ENCODE peak calls at places on chromosomes 1 and 21, in ten cellular contexts. One of them, this sample, is unnamed.

GRCh38 chr1:11484321-11484655 is 5.3 kb downstream of the DISP3 start:
- DNase-seq in CD4-positive, alpha-beta T cell: no peak
- DNase-seq in Calu3: no peak
- DNase-seq in cardiac fibroblast: no peak
- DNase-seq in HS-27A: no peak
- DNase-seq in iPS-NIHi11: no peak
- DNase-seq in mesenchymal stem cell: no peak
- DNase-seq in mammary epithelial cell: no peak
- DNase-seq in ACHN: no peak
- DNase-seq in stimulated activated CD8-positive, alpha-beta memory T cell treated with anti-CD3 and anti-CD28 coated beads, Interleukin-12 subunit alpha, Interleukin-12 subunit beta, amount 100 ng/mL, for 1 hour: no peak
- DNase-seq in this sample: no peak

GRCh38 chr1:203791498-203791897 is 3.9 kb upstream of the ZBED6 start:
- DNase-seq in stimulated activated CD8-positive, alpha-beta memory T cell treated with anti-CD3 and anti-CD28 coated beads, Interleukin-12 subunit alpha, Interleukin-12 subunit beta, amount 100 ng/mL, for 1 hour: no peak
- DNase-seq in mammary epithelial cell: no peak
- DNase-seq in Calu3: no peak
- DNase-seq in cardiac fibroblast: no peak
- DNase-seq in HS-27A: no peak
- DNase-seq in CD4-positive, alpha-beta T cell: no peak
- DNase-seq in iPS-NIHi11: no peak
- DNase-seq in mesenchymal stem cell: no peak
- DNase-seq in ACHN: no peak
- DNase-seq in this sample: no peak

GRCh38 chr1:239700667-239701066 is 314.3 kb downstream of the CHRM3 start:
- DNase-seq in Calu3: no peak
- DNase-seq in CD4-positive, alpha-beta T cell: no peak
- DNase-seq in iPS-NIHi11: no peak
- DNase-seq in ACHN: no peak
- DNase-seq in stimulated activated CD8-positive, alpha-beta memory T cell treated with anti-CD3 and anti-CD28 coated beads, Interleukin-12 subunit alpha, Interleukin-12 subunit beta, amount 100 ng/mL, for 1 hour: no peak
- DNase-seq in cardiac fibroblast: no peak
- DNase-seq in mammary epithelial cell: no peak
- DNase-seq in mesenchymal stem cell: no peak
- DNase-seq in HS-27A: no peak
- DNase-seq in this sample: no peak

GRCh38 chr1:214277704-214278635 is 3.0 kb upstream of the SMYD2 start:
- DNase-seq in CD4-positive, alpha-beta T cell: no peak
- DNase-seq in Calu3: no peak
- DNase-seq in mesenchymal stem cell: no peak
- DNase-seq in iPS-NIHi11: no peak
- DNase-seq in mammary epithelial cell: no peak
- DNase-seq in HS-27A: no peak
- DNase-seq in stimulated activated CD8-positive, alpha-beta memory T cell treated with anti-CD3 and anti-CD28 coated beads, Interleukin-12 subunit alpha, Interleukin-12 subunit beta, amount 100 ng/mL, for 1 hour: no peak
- DNase-seq in cardiac fibroblast: peak
- DNase-seq in ACHN: no peak
- DNase-seq in this sample: no peak

GRCh38 chr1:48061162-48062136 is 64.3 kb upstream of the TRABD2B start:
- DNase-seq in HS-27A: no peak
- DNase-seq in mammary epithelial cell: peak
- DNase-seq in ACHN: peak
- DNase-seq in stimulated activated CD8-positive, alpha-beta memory T cell treated with anti-CD3 and anti-CD28 coated beads, Interleukin-12 subunit alpha, Interleukin-12 subunit beta, amount 100 ng/mL, for 1 hour: no peak
- DNase-seq in CD4-positive, alpha-beta T cell: no peak
- DNase-seq in iPS-NIHi11: peak
- DNase-seq in mesenchymal stem cell: peak
- DNase-seq in cardiac fibroblast: peak
- DNase-seq in Calu3: peak
- DNase-seq in this sample: peak

GRCh38 chr21:41373253-41373652 is 11.4 kb downstream of the MX2 start:
- DNase-seq in Calu3: no peak
- DNase-seq in HS-27A: no peak
- DNase-seq in mesenchymal stem cell: no peak
- DNase-seq in stimulated activated CD8-positive, alpha-beta memory T cell treated with anti-CD3 and anti-CD28 coated beads, Interleukin-12 subunit alpha, Interleukin-12 subunit beta, amount 100 ng/mL, for 1 hour: no peak
- DNase-seq in mammary epithelial cell: no peak
- DNase-seq in iPS-NIHi11: no peak
- DNase-seq in CD4-positive, alpha-beta T cell: no peak
- DNase-seq in ACHN: no peak
- DNase-seq in cardiac fibroblast: no peak
- DNase-seq in this sample: no peak

GRCh38 chr1:1075148-1075935 is 1.2 kb upstream of the RNF223 start:
- DNase-seq in mesenchymal stem cell: no peak
- DNase-seq in cardiac fibroblast: no peak
- DNase-seq in CD4-positive, alpha-beta T cell: no peak
- DNase-seq in mammary epithelial cell: no peak
- DNase-seq in HS-27A: no peak
- DNase-seq in stimulated activated CD8-positive, alpha-beta memory T cell treated with anti-CD3 and anti-CD28 coated beads, Interleukin-12 subunit alpha, Interleukin-12 subunit beta, amount 100 ng/mL, for 1 hour: no peak
- DNase-seq in Calu3: no peak
- DNase-seq in ACHN: no peak
- DNase-seq in iPS-NIHi11: no peak
- DNase-seq in this sample: no peak

GRCh38 chr1:68449901-68450300 is at the start of gene RPE65:
- DNase-seq in iPS-NIHi11: no peak
- DNase-seq in mesenchymal stem cell: peak
- DNase-seq in ACHN: no peak
- DNase-seq in CD4-positive, alpha-beta T cell: no peak
- DNase-seq in Calu3: no peak
- DNase-seq in stimulated activated CD8-positive, alpha-beta memory T cell treated with anti-CD3 and anti-CD28 coated beads, Interleukin-12 subunit alpha, Interleukin-12 subunit beta, amount 100 ng/mL, for 1 hour: no peak
- DNase-seq in mammary epithelial cell: no peak
- DNase-seq in HS-27A: no peak
- DNase-seq in cardiac fibroblast: peak
- DNase-seq in this sample: no peak

GRCh38 chr1:37474697-37475379 is 458 bp downstream of the ZC3H12A start:
- DNase-seq in iPS-NIHi11: no peak
- DNase-seq in Calu3: no peak
- DNase-seq in mesenchymal stem cell: peak
- DNase-seq in cardiac fibroblast: peak
- DNase-seq in ACHN: peak
- DNase-seq in HS-27A: no peak
- DNase-seq in mammary epithelial cell: no peak
- DNase-seq in CD4-positive, alpha-beta T cell: no peak
- DNase-seq in stimulated activated CD8-positive, alpha-beta memory T cell treated with anti-CD3 and anti-CD28 coated beads, Interleukin-12 subunit alpha, Interleukin-12 subunit beta, amount 100 ng/mL, for 1 hour: no peak
- DNase-seq in this sample: no peak

GRCh38 chr1:43383449-43383848 is 6.2 kb downstream of the MED8 start:
- DNase-seq in CD4-positive, alpha-beta T cell: no peak
- DNase-seq in iPS-NIHi11: no peak
- DNase-seq in stimulated activated CD8-positive, alpha-beta memory T cell treated with anti-CD3 and anti-CD28 coated beads, Interleukin-12 subunit alpha, Interleukin-12 subunit beta, amount 100 ng/mL, for 1 hour: no peak
- DNase-seq in HS-27A: no peak
- DNase-seq in mesenchymal stem cell: no peak
- DNase-seq in ACHN: peak
- DNase-seq in Calu3: no peak
- DNase-seq in cardiac fibroblast: no peak
- DNase-seq in mammary epithelial cell: no peak
- DNase-seq in this sample: no peak

GRCh38 chr1:55426156-55426555 is 211.0 kb upstream of the USP24 start:
- DNase-seq in ACHN: no peak
- DNase-seq in Calu3: no peak
- DNase-seq in CD4-positive, alpha-beta T cell: no peak
- DNase-seq in mesenchymal stem cell: no peak
- DNase-seq in mammary epithelial cell: no peak
- DNase-seq in cardiac fibroblast: no peak
- DNase-seq in iPS-NIHi11: no peak
- DNase-seq in stimulated activated CD8-positive, alpha-beta memory T cell treated with anti-CD3 and anti-CD28 coated beads, Interleukin-12 subunit alpha, Interleukin-12 subunit beta, amount 100 ng/mL, for 1 hour: no peak
- DNase-seq in HS-27A: no peak
- DNase-seq in this sample: no peak

GRCh38 chr1:93591833-93592635 is 89.6 kb downstream of the BCAR3 start:
- DNase-seq in ACHN: peak
- DNase-seq in iPS-NIHi11: peak
- DNase-seq in Calu3: peak
- DNase-seq in CD4-positive, alpha-beta T cell: no peak
- DNase-seq in mammary epithelial cell: no peak
- DNase-seq in HS-27A: no peak
- DNase-seq in stimulated activated CD8-positive, alpha-beta memory T cell treated with anti-CD3 and anti-CD28 coated beads, Interleukin-12 subunit alpha, Interleukin-12 subunit beta, amount 100 ng/mL, for 1 hour: no peak
- DNase-seq in cardiac fibroblast: no peak
- DNase-seq in mesenchymal stem cell: no peak
- DNase-seq in this sample: no peak

GRCh38 chr1:41420877-41421276 is 59.6 kb downstream of the FOXO6 start:
- DNase-seq in cardiac fibroblast: no peak
- DNase-seq in stimulated activated CD8-positive, alpha-beta memory T cell treated with anti-CD3 and anti-CD28 coated beads, Interleukin-12 subunit alpha, Interleukin-12 subunit beta, amount 100 ng/mL, for 1 hour: no peak
- DNase-seq in ACHN: no peak
- DNase-seq in mesenchymal stem cell: no peak
- DNase-seq in iPS-NIHi11: no peak
- DNase-seq in CD4-positive, alpha-beta T cell: no peak
- DNase-seq in mammary epithelial cell: no peak
- DNase-seq in HS-27A: no peak
- DNase-seq in Calu3: no peak
- DNase-seq in this sample: no peak

GRCh38 chr1:109931189-109931672 is 20.6 kb downstream of the CSF1 start:
- DNase-seq in iPS-NIHi11: peak
- DNase-seq in ACHN: peak
- DNase-seq in cardiac fibroblast: peak
- DNase-seq in CD4-positive, alpha-beta T cell: no peak
- DNase-seq in mammary epithelial cell: no peak
- DNase-seq in HS-27A: peak
- DNase-seq in Calu3: peak
- DNase-seq in stimulated activated CD8-positive, alpha-beta memory T cell treated with anti-CD3 and anti-CD28 coated beads, Interleukin-12 subunit alpha, Interleukin-12 subunit beta, amount 100 ng/mL, for 1 hour: no peak
- DNase-seq in mesenchymal stem cell: peak
- DNase-seq in this sample: peak

GRCh38 chr1:20486457-20487235 is 636 bp upstream of the CAMK2N1 start:
- DNase-seq in iPS-NIHi11: peak
- DNase-seq in mammary epithelial cell: peak
- DNase-seq in Calu3: peak
- DNase-seq in CD4-positive, alpha-beta T cell: no peak
- DNase-seq in HS-27A: no peak
- DNase-seq in mesenchymal stem cell: peak
- DNase-seq in ACHN: peak
- DNase-seq in cardiac fibroblast: peak
- DNase-seq in stimulated activated CD8-positive, alpha-beta memory T cell treated with anti-CD3 and anti-CD28 coated beads, Interleukin-12 subunit alpha, Interleukin-12 subunit beta, amount 100 ng/mL, for 1 hour: no peak
- DNase-seq in this sample: peak

This sample was measured in H1.